ENCODE peak calls at places on chromosomes 5 and 9, in eight cellular contexts. V is HepG2, O is stomach, Y is K562, E is body of pancreas, T is A549, R is IMR-90, F is tibial nerve. Q is an unnamed sample.

GRCh38 chr5:169801324-169801777 is 164.3 kb downstream of the DOCK2 start:
- DNase-seq in V (no peak), O (no peak), Y (peak; percentile 40), E (no peak), T (peak; percentile 34), R (peak; percentile 70), F (no peak), Q (peak; percentile 11)

GRCh38 chr9:124248066-124248465 is 9.7 kb upstream of the NEK6 start:
- DNase-seq in V (no peak), O (no peak), Y (no peak), E (no peak), T (no peak), R (no peak), F (no peak), Q (peak; percentile 11)

GRCh38 chr5:173020643-173021042 is 35.5 kb upstream of the CREBRF start:
- DNase-seq in V (no peak), O (no peak), Y (no peak), E (no peak), T (no peak), R (no peak), F (no peak), Q (no peak)

GRCh38 chr5:176700239-176700847 is 53.1 kb downstream of the TSPAN17 start:
- DNase-seq in V (no peak), O (no peak), Y (peak; percentile 40), E (no peak), T (peak; percentile 24), R (no peak), F (no peak), Q (no peak)

GRCh38 chr5:150409638-150410523 is 2.8 kb downstream of the CD74 start:
- DNase-seq in V (peak; percentile 77), O (peak; percentile 85), Y (peak; percentile 55), E (peak; percentile 92), T (peak; percentile 86), R (peak; percentile 88), F (peak; percentile 85), Q (peak; percentile 67)

GRCh38 chr9:105881654-105882349 is 187.5 kb downstream of the TMEM38B start:
- DNase-seq in V (peak; percentile 65), O (peak; percentile 72), Y (peak; percentile 81), E (peak; percentile 63), T (peak; percentile 71), R (peak; percentile 53), F (peak; percentile 73), Q (peak; percentile 76)

GRCh38 chr5:75847561-75848021 is 130.4 kb upstream of the POC5 start:
- DNase-seq in V (no peak), O (no peak), Y (no peak), E (no peak), T (no peak), R (no peak), F (no peak), Q (no peak)

GRCh38 chr9:29208670-29209069 is 1635.4 kb upstream of the C9orf72 start:
- DNase-seq in V (no peak), O (no peak), Y (no peak), E (no peak), T (peak; percentile 13), R (no peak), F (no peak), Q (no peak)

GRCh38 chr9:76232861-76233499 is 161.2 kb downstream of the RFK start:
- DNase-seq in V (no peak), O (no peak), Y (no peak), E (no peak), T (no peak), R (no peak), F (no peak), Q (no peak)

GRCh38 chr9:83062011-83062652 is 810 bp downstream of the RASEF start:
- DNase-seq in V (no peak), O (peak; percentile 80), Y (no peak), E (peak; percentile 90), T (peak; percentile 61), R (peak; percentile 18), F (no peak), Q (no peak)

GRCh38 chr9:109968332-109968657 is 188.3 kb downstream of the PALM2AKAP2 start:
- DNase-seq in V (no peak), O (no peak), Y (no peak), E (no peak), T (no peak), R (peak; percentile 29), F (no peak), Q (no peak)

GRCh38 chr9:121376214-121376830 is 6.3 kb upstream of the STOM start:
- DNase-seq in V (no peak), O (no peak), Y (no peak), E (no peak), T (no peak), R (peak; percentile 46), F (no peak), Q (peak; percentile 59)

GRCh38 chr5:160514191-160514590 is 92.5 kb downstream of the PTTG1 start:
- DNase-seq in V (no peak), O (no peak), Y (no peak), E (no peak), T (no peak), R (no peak), F (no peak), Q (no peak)

GRCh38 chr5:73822989-73823339 is 197.0 kb downstream of the ARHGEF28 start:
- DNase-seq in V (peak; percentile 85), O (no peak), Y (no peak), E (peak; percentile 65), T (peak; percentile 25), R (peak; percentile 60), F (no peak), Q (no peak)

GRCh38 chr5:166961938-166962337 is 1329.5 kb upstream of the WWC1 start:
- DNase-seq in V (no peak), O (no peak), Y (no peak), E (no peak), T (no peak), R (no peak), F (no peak), Q (no peak)

GRCh38 chr9:93325307-93326035 is 126.0 kb upstream of the FAM120A start:
- DNase-seq in V (no peak), O (no peak), Y (no peak), E (no peak), T (no peak), R (no peak), F (no peak), Q (no peak)
- TF ChIP-seq POLR2A in V (no peak), O (no peak), Y (no peak), E (no peak), T (no peak), R (no peak), F (no peak), Q (no peak)

GRCh38 chr5:6478793-6479192 is 30.1 kb downstream of the UBE2QL1 start:
- DNase-seq in V (no peak), O (peak; percentile 16), Y (no peak), E (no peak), T (no peak), R (no peak), F (no peak), Q (no peak)

GRCh38 chr5:6472792-6473191 is 24.1 kb downstream of the UBE2QL1 start:
- DNase-seq in V (peak; percentile 6), O (peak; percentile 21), Y (no peak), E (peak; percentile 90), T (no peak), R (no peak), F (no peak), Q (no peak)

GRCh38 chr5:6475626-6476312 is 27.1 kb downstream of the UBE2QL1 start:
- DNase-seq in V (no peak), O (peak; percentile 49), Y (peak; percentile 22), E (peak; percentile 22), T (no peak), R (no peak), F (no peak), Q (no peak)

GRCh38 chr5:6473284-6473683 is 24.6 kb downstream of the UBE2QL1 start:
- DNase-seq in V (no peak), O (no peak), Y (no peak), E (no peak), T (no peak), R (no peak), F (no peak), Q (no peak)

DNA sequence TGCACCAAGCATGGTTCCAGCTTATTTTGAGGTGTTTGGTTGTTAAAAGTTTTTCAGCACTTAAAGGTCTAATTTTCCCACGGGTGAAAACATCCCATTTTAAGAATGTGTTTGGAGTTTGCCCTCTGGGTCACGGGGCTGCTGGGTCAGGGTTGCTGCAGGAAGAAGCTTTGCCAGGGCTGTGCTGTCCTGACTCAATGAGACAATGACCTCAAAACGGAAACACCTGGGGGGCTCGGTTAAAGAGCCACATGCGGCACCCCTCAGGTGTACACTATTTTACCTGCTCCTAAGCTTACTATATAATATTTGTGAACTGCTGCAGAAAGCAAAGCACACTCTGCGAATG is 27.6 kb downstream of the UBE2QL1 start:
- DNase-seq in V (no peak), O (no peak), Y (no peak), E (no peak), T (no peak), R (no peak), F (no peak), Q (no peak)
- TF ChIP-seq POLR2A in V (no peak), O (no peak), Y (no peak), E (no peak), T (no peak), R (no peak), F (no peak), Q (no peak)

DNA sequence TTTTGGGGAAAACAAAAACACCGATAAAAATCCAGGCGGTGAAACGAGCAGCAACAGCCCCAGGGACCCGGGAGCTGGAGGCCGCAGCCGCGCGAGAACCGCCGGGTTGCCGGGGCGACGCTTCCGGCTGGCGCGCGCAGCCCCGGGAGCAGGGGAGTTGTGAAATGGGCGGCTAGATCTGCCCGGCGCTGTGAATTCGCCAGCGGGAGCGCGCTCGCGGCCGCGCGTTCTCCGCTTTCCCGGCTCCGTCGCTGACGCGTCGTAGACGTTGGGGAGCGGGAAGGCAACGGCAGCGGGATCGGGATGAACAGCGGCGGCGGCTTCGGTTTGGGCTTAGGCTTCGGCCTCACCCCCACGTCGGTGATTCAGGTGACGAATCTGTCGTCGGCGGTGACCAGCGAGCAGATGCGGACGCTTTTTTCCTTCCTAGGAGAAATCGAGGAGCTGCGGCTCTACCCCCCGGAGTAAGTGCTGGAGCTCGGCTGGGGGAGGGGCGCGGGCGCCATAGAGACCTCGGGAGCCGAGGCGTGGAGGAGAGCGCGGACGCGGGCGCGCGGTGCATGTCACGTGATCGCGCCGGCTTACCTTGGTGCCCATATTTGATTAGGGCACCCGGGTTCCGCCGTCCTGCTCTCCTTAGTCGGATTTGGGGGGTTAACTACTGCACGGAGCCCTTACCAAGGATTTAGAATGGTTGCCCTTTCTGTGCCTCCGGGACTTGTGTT is at the start of gene SREK1:
- DNase-seq in V (peak; percentile 82), O (peak; percentile 93), Y (peak; percentile 96), E (peak; percentile 93), T (peak; percentile 93), R (peak; percentile 92), F (peak; percentile 90), Q (peak; percentile 95)
- TF ChIP-seq POLR2A in V (peak; percentile 89), O (no peak), Y (peak; percentile 97), E (peak; percentile 98), T (peak; percentile 80), R (peak; percentile 94), F (peak; percentile 83), Q (peak; percentile 95)

DNA sequence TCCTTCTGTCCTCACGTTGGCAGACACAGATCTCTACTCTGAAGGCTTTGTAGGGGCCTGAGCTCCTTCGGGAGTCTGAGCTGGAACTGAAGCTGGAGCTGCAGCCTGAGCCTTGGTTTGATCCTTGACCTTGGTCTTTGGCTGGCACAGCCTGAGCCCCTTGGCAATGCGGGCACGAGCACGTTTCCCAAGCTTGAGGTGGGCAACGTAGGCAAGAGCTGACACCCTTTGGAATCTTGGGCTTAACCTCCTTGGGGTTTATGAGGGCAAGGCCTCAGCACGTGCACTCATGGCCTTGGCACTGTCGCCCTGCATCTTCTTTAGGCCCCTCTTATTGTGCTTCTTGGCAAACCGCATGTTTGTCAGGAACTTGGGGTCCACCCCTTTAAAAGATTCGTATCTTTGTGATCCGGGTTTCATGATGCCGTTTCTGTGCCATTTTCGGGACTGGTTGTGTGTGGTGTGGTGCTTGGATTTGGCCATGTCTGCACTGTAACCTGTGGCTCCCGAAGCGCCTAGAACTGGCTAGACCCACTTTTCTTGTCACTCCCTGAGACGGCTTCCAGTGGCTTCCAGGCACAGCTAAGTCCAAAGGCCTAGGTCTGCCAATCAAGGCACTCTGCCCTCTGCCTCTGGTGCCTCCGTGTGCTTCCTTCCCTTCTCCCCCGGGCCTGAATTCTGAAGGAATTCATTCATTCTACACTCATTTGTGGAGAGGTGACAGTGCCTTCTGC is 1.4 kb downstream of the SUSD1 start:
- DNase-seq in V (no peak), O (no peak), Y (peak; percentile 37), E (no peak), T (no peak), R (no peak), F (no peak), Q (no peak)
- TF ChIP-seq POLR2A in V (no peak), O (no peak), Y (peak; percentile 38), E (no peak), T (no peak), R (no peak), F (no peak), Q (no peak)